ENCODE peak calls at places on chromosomes 13 and 19, in ten cellular contexts. G is activated CD8-positive, alpha-beta T cell treated with anti-CD3 and anti-CD28 coated beads, Interleukin-2, amount 10 ng/mL, durations not matched to agents 7 days and 5 days; X is stimulated activated naive CD8-positive, alpha-beta T cell treated with anti-CD3 and anti-CD28 coated beads, Interleukin-15, amount 100 ng/mL, for 72 hours; Z is stimulated activated naive B cell treated with anti-CD40 and anti-IgM and Interleukin-4, amounts not matched to agents 10 μg/mL and 1 μg/mL and 100 μg/mL, for 72 hours; R is mucosa of descending colon; Y is activated naive CD8-positive, alpha-beta T cell treated with anti-CD3 and anti-CD28 coated beads, Interleukin-2, amount 10 ng/mL, durations not matched to agents 7 days and 5 days; V is lower lobe of right lung; I is left ventricle myocardium superior; D is IMR-90; Q is GM23338. J is an unnamed sample.

GRCh38 chr19:53980553-53981407 is 10.7 kb upstream of the CACNG6 start:
- ATAC-seq in G (no peak), X (peak; percentile 4), Z (no peak), R (peak; percentile 70), Y (no peak), V (no peak), I (no peak), D (no peak), Q (peak; percentile 27), J (no peak)

GRCh38 chr13:51758691-51759090 is 45.3 kb downstream of the DHRS12 start:
- ATAC-seq in G (no peak), X (no peak), Z (no peak), R (no peak), Y (no peak), V (no peak), I (no peak), D (peak; percentile 7), Q (no peak), J (no peak)

GRCh38 chr13:50901701-50902100 is 7.9 kb upstream of the RNASEH2B start:
- ATAC-seq in G (no peak), X (no peak), Z (no peak), R (no peak), Y (no peak), V (no peak), I (no peak), D (no peak), Q (no peak), J (no peak)

GRCh38 chr13:97582170-97582569 is 148.2 kb downstream of the RAP2A start:
- ATAC-seq in G (no peak), X (no peak), Z (no peak), R (no peak), Y (peak; percentile 33), V (no peak), I (no peak), D (no peak), Q (no peak), J (no peak)

GRCh38 chr13:94640676-94641075 is 39.0 kb downstream of the GPR180 start:
- ATAC-seq in G (no peak), X (no peak), Z (no peak), R (no peak), Y (no peak), V (no peak), I (no peak), D (peak; percentile 6), Q (no peak), J (no peak)

GRCh38 chr19:17475541-17476115 is 5.3 kb downstream of the SLC27A1 start:
- ATAC-seq in G (no peak), X (no peak), Z (no peak), R (peak; percentile 48), Y (no peak), V (peak; percentile 66), I (peak; percentile 85), D (peak; percentile 48), Q (no peak), J (no peak)

GRCh38 chr19:5083547-5083965 is 114.6 kb downstream of the KDM4B start:
- ATAC-seq in G (no peak), X (no peak), Z (no peak), R (no peak), Y (no peak), V (no peak), I (peak; percentile 71), D (peak; percentile 50), Q (no peak), J (no peak)

GRCh38 chr13:113630296-113630695 is 27.7 kb downstream of the ATP4B start:
- ATAC-seq in G (no peak), X (no peak), Z (no peak), R (no peak), Y (no peak), V (no peak), I (no peak), D (no peak), Q (no peak), J (no peak)

GRCh38 chr13:47841131-47841530 is 159.9 kb downstream of the SUCLA2 start:
- ATAC-seq in G (no peak), X (no peak), Z (no peak), R (no peak), Y (no peak), V (no peak), I (no peak), D (no peak), Q (no peak), J (no peak)

GRCh38 chr13:30880151-30880551 is 25.9 kb upstream of the MEDAG start:
- ATAC-seq in G (no peak), X (no peak), Z (no peak), R (peak; percentile 14), Y (no peak), V (no peak), I (peak; percentile 63), D (peak; percentile 14), Q (no peak), J (no peak)

GRCh38 chr13:49165798-49166752 is 54.1 kb upstream of the MLNR start:
- ATAC-seq in G (peak; percentile 42), X (no peak), Z (no peak), R (no peak), Y (peak; percentile 80), V (peak; percentile 32), I (no peak), D (no peak), Q (peak; percentile 53), J (no peak)

GRCh38 chr13:108776650-108777049 is 147.2 kb downstream of the MYO16 start:
- ATAC-seq in G (no peak), X (no peak), Z (no peak), R (no peak), Y (no peak), V (no peak), I (no peak), D (no peak), Q (no peak), J (no peak)

GRCh38 chr13:38394777-38395504 is 45.3 kb downstream of the UFM1 start:
- ATAC-seq in G (no peak), X (no peak), Z (no peak), R (no peak), Y (no peak), V (no peak), I (no peak), D (no peak), Q (no peak), J (peak; percentile 14)

GRCh38 chr13:43286769-43287168 is 263.4 kb downstream of the DNAJC15 start:
- ATAC-seq in G (no peak), X (no peak), Z (no peak), R (no peak), Y (no peak), V (no peak), I (peak; percentile 32), D (no peak), Q (no peak), J (no peak)

GRCh38 chr19:47539747-47540311 is 25.0 kb upstream of the NAPA start:
- ATAC-seq in G (no peak), X (no peak), Z (no peak), R (no peak), Y (no peak), V (peak; percentile 16), I (no peak), D (no peak), Q (no peak), J (no peak)

GRCh38 chr13:46571189-46571901 is 18.4 kb downstream of the LRCH1 start:
- ATAC-seq in G (no peak), X (peak; percentile 74), Z (peak; percentile 54), R (peak; percentile 44), Y (no peak), V (no peak), I (peak; percentile 64), D (no peak), Q (no peak), J (peak; percentile 90)

GRCh38 chr19:5631511-5632240 is 8.8 kb downstream of the SAFB start:
- ATAC-seq in G (no peak), X (no peak), Z (no peak), R (no peak), Y (no peak), V (no peak), I (peak; percentile 12), D (peak; percentile 7), Q (no peak), J (no peak)

GRCh38 chr13:75194717-75195116 is 287.3 kb downstream of the TBC1D4 start:
- ATAC-seq in G (no peak), X (no peak), Z (no peak), R (no peak), Y (no peak), V (no peak), I (peak; percentile 95), D (no peak), Q (no peak), J (no peak)

GRCh38 chr19:47428177-47428894 is 9.0 kb upstream of the MEIS3 start:
- ATAC-seq in G (peak; percentile 88), X (peak; percentile 89), Z (peak; percentile 74), R (peak; percentile 66), Y (peak; percentile 84), V (peak; percentile 88), I (peak; percentile 92), D (peak; percentile 94), Q (peak; percentile 68), J (peak; percentile 80)

GRCh38 chr19:28285078-28285477 is 927.9 kb downstream of the UQCRFS1 start:
- ATAC-seq in G (no peak), X (no peak), Z (no peak), R (no peak), Y (no peak), V (no peak), I (no peak), D (no peak), Q (no peak), J (no peak)

GRCh38 chr13:44493213-44493812 is 82.8 kb downstream of the TSC22D1 start:
- ATAC-seq in G (no peak), X (no peak), Z (no peak), R (no peak), Y (no peak), V (no peak), I (no peak), D (no peak), Q (peak; percentile 71), J (no peak)

GRCh38 chr13:80371840-80372509 is 31.0 kb upstream of the SPRY2 start:
- ATAC-seq in G (no peak), X (no peak), Z (no peak), R (no peak), Y (no peak), V (no peak), I (no peak), D (no peak), Q (no peak), J (no peak)

GRCh38 chr13:50319603-50320296 is 304.5 kb downstream of the KCNRG start:
- ATAC-seq in G (peak; percentile 36), X (peak; percentile 35), Z (no peak), R (peak; percentile 84), Y (peak; percentile 45), V (no peak), I (no peak), D (peak; percentile 40), Q (no peak), J (peak; percentile 58)

GRCh38 chr19:54390942-54391577 is 24.2 kb upstream of the TTYH1 start:
- ATAC-seq in G (peak; percentile 28), X (no peak), Z (no peak), R (peak; percentile 48), Y (no peak), V (peak; percentile 45), I (peak; percentile 27), D (peak; percentile 68), Q (peak; percentile 79), J (peak; percentile 21)

GRCh38 chr19:19417618-19418270 is 12.3 kb downstream of the GATAD2A start:
- ATAC-seq in G (no peak), X (no peak), Z (no peak), R (no peak), Y (no peak), V (no peak), I (no peak), D (no peak), Q (peak; percentile 11), J (no peak)

GRCh38 chr13:24671367-24672117 is 8.7 kb upstream of the ATP12A start:
- ATAC-seq in G (peak; percentile 44), X (peak; percentile 35), Z (peak; percentile 43), R (peak; percentile 72), Y (peak; percentile 36), V (peak; percentile 70), I (peak; percentile 86), D (peak; percentile 92), Q (peak; percentile 86), J (peak; percentile 37)

GRCh38 chr19:10346509-10346908 is 7.1 kb upstream of the ICAM3 start:
- ATAC-seq in G (no peak), X (no peak), Z (no peak), R (peak; percentile 32), Y (no peak), V (peak; percentile 92), I (peak; percentile 48), D (peak; percentile 55), Q (no peak), J (no peak)

GRCh38 chr19:920051-920857 is 3.1 kb downstream of the KISS1R start:
- ATAC-seq in G (peak; percentile 38), X (peak; percentile 57), Z (peak; percentile 44), R (peak; percentile 32), Y (peak; percentile 40), V (peak; percentile 1), I (no peak), D (peak; percentile 1), Q (peak; percentile 5), J (peak; percentile 43)